ENCODE peak calls at places on chromosomes 1 and 21, in four cellular contexts. S, D, P and E are unnamed samples.

GRCh38 chr1:77354996-77355395 is 73.2 kb downstream of the AK5 start:
- DNase-seq in S (no peak), P (no peak), D (no peak), E (no peak)

GRCh38 chr1:155569988-155570592 is 7.5 kb upstream of the ASH1L start:
- DNase-seq in D (no peak), P (peak; percentile 34), S (no peak), E (no peak)

GRCh38 chr21:34941162-34941561 is 107.9 kb downstream of the RUNX1 start:
- DNase-seq in P (no peak), S (no peak), D (no peak), E (no peak)

GRCh38 chr1:188904201-188904600 is 1573.5 kb downstream of the BRINP3 start:
- DNase-seq in D (no peak), S (no peak), P (no peak), E (no peak)

GRCh38 chr1:192022839-192023238 is 135.4 kb upstream of the RGS18 start:
- DNase-seq in S (no peak), D (no peak), P (no peak), E (no peak)

GRCh38 chr1:61455400-61455799 is 269.5 kb downstream of the TM2D1 start:
- DNase-seq in P (no peak), D (no peak), S (no peak), E (no peak)

GRCh38 chr1:169487561-169487960 is 1.8 kb upstream of the SLC19A2 start:
- DNase-seq in D (no peak), S (no peak), P (no peak), E (no peak)

GRCh38 chr1:53593758-53594380 is 134.7 kb downstream of the DMRTB1 start:
- DNase-seq in D (peak; percentile 74), P (peak; percentile 71), S (peak; percentile 53), E (no peak)

GRCh38 chr1:22639286-22639685 is 2.9 kb downstream of the C1QA start:
- DNase-seq in S (no peak), P (peak; percentile 77), D (peak; percentile 70), E (no peak)

GRCh38 chr1:209063816-209064664 is 519.5 kb upstream of the CAMK1G start:
- DNase-seq in S (peak; percentile 32), D (no peak), P (no peak), E (no peak)

GRCh38 chr1:153260980-153261792 is 1.7 kb downstream of the LORICRIN start:
- DNase-seq in S (peak; percentile 69), P (no peak), D (no peak), E (no peak)

GRCh38 chr1:47443530-47444316 is 5.9 kb downstream of the FOXD2 start:
- DNase-seq in P (no peak), D (no peak), S (peak; percentile 23), E (no peak)

GRCh38 chr1:152842556-152842955 is at the start of gene LCE6A:
- DNase-seq in D (no peak), S (no peak), P (no peak), E (no peak)

GRCh38 chr1:110672001-110672752 is 2.6 kb downstream of the KCNA3 start:
- DNase-seq in S (peak; percentile 83), D (no peak), P (peak; percentile 22), E (no peak)

GRCh38 chr1:12630946-12631540 is 12.8 kb upstream of the AADACL4 start:
- DNase-seq in S (no peak), P (no peak), D (no peak), E (no peak)

GRCh38 chr1:87508247-87508646 is 179.6 kb downstream of the LMO4 start:
- DNase-seq in D (no peak), P (no peak), S (no peak), E (no peak)

GRCh38 chr1:1432951-1433803 is 2.3 kb upstream of the VWA1 start:
- DNase-seq in S (peak; percentile 39), D (no peak), P (peak; percentile 84), E (peak; percentile 94)

GRCh38 chr1:13662498-13662897 is 37.5 kb upstream of the PRDM2 start:
- DNase-seq in S (no peak), D (no peak), P (no peak), E (no peak)

GRCh38 chr1:65955503-65955902 is 162.8 kb downstream of the PDE4B start:
- DNase-seq in P (no peak), S (no peak), D (no peak), E (no peak)

GRCh38 chr1:101124405-101124804 is 98.8 kb upstream of the DPH5 start:
- DNase-seq in S (no peak), P (no peak), D (no peak), E (peak; percentile 9)

DNA sequence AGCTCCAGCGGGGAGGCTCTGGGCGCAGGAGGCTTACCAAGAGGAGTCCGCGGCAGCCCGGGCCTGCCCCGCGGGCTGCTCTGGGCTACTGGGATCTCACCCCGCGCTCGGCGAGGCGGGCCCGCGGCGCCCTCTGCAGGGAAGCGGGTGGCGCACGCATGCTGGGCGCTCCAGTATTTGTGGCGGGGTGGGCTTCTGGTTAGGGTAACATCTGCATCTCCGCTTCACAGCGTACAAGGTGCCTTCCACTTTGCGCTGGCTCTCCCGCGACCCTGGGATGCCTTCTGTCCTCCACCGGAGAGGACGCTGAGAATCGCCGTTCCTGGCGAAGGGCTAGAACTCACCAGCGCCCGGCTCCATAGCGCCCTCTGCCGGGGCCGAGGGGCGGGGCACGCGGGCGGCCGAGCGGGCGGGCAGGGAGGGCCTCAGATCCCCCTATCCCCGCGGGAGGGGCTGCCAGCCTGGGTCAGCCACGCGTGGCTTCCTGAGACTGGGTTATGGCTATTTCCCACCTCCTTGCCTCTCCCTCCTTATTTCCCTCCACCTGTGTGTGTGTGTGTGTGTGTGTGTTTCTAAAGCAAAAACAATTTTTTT is 46.6 kb upstream of the CTBS start:
- DNase-seq in S (peak; percentile 94), P (peak; percentile 90), D (peak; percentile 63), E (peak; percentile 44)
- TF ChIP-seq JUND in S (no peak), P (no peak), D (peak; percentile 5), E (no peak)

GRCh38 chr1:225861834-225862580 is 20.2 kb downstream of the TMEM63A start:
- DNase-seq in D (no peak), S (no peak), P (no peak), E (no peak)
- TF ChIP-seq JUND in D (no peak), S (no peak), P (no peak), E (no peak)

GRCh38 chr1:216015116-216015515 is 408.1 kb downstream of the USH2A start:
- DNase-seq in S (no peak), D (no peak), P (no peak), E (no peak)
- TF ChIP-seq JUND in S (no peak), D (no peak), P (no peak), E (no peak)

GRCh38 chr21:44947930-44948331 is 8.1 kb downstream of the SLX9 start:
- DNase-seq in D (no peak), P (no peak), S (no peak), E (no peak)
- TF ChIP-seq JUND in D (no peak), P (no peak), S (no peak), E (no peak)

GRCh38 chr1:168243636-168244212 is 17.9 kb downstream of the SFT2D2 start:
- DNase-seq in P (no peak), S (no peak), D (no peak), E (no peak)
- TF ChIP-seq JUND in P (no peak), S (no peak), D (no peak), E (no peak)

DNA sequence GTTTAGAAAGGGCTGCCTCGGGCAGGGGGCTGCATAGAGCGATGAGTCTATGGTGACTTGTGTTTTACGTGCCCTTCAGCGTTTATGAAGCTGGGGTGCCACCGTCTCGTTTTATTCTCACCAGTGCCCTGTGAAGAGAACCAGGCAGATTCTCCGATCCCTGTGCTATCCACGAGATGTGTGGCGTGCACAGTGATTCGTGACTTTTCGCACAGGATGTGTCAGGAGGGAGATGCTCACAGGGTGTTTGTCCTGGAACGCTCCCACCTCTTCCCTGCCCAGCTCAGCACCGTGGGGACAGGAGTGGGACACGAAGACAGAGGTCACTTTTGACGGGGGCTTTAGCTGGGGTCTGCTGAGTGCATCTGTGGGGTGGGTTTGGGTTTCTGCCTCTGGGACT is 54.9 kb upstream of the AJAP1 start:
- DNase-seq in S (no peak), P (no peak), D (no peak), E (no peak)
- TF ChIP-seq JUND in S (no peak), P (no peak), D (no peak), E (no peak)

GRCh38 chr1:31706384-31707058 is 2.7 kb upstream of the COL16A1 start:
- DNase-seq in S (peak; percentile 85), P (no peak), D (no peak), E (no peak)

GRCh38 chr1:31704261-31705079 is 653 bp upstream of the COL16A1 start:
- DNase-seq in P (no peak), D (no peak), S (peak; percentile 18), E (peak; percentile 56)

GRCh38 chr1:31703431-31704260 is at the start of gene COL16A1:
- DNase-seq in P (peak; percentile 36), S (peak; percentile 85), D (no peak), E (no peak)

GRCh38 chr1:31702836-31703404 is 897 bp downstream of the COL16A1 start:
- DNase-seq in S (peak; percentile 49), P (no peak), D (no peak), E (no peak)

DNA sequence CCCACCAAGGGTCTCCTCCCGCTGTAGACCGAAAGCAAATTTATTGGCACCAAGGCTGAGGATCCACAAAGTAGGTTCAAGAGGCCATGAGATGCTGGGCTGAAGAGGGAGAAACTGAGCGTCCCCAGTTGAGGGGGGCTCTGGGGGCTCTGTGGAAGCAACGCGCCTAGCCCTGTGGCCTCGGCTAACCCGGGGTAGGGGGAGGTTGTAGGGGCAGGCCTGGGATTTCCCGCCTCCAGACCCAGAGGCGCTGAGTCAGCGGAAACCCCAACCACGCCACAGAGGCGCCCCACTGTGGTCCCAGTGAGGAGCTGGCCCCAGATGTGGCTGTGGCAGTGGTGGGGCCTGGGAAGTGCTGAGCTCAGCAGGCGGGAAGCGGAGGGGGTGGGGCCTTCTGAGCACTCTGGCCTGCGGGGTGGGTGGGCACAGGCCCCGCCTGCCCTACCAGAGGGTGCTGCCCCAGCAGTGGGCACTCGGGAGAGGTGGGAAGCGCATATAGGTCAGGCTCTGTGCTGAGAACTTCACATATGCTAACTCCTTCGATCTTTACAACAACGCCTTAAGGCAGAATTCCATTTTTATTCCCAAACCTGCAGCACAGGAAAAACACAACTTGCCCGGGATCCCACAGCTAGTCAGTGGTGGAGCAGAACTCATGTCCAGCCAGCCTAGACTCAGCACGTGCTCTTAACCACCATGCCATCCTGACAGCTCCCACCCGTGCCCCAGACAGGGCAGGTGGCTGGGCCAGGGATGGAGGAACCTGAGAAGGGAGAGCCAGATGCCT is 1.5 kb upstream of the COL16A1 start:
- DNase-seq in P (peak; percentile 92), S (peak; percentile 62), D (no peak), E (peak; percentile 72)
- TF ChIP-seq JUND in P (peak; percentile 84), S (no peak), D (no peak), E (no peak)

GRCh38 chr1:205144751-205145150 is 23.0 kb upstream of the RBBP5 start:
- DNase-seq in S (no peak), D (no peak), P (no peak), E (peak; percentile 26)

GRCh38 chr1:205142105-205142475 is 20.3 kb upstream of the RBBP5 start:
- DNase-seq in P (no peak), S (no peak), D (no peak), E (no peak)

GRCh38 chr1:205141236-205142104 is 19.7 kb upstream of the RBBP5 start:
- DNase-seq in S (peak; percentile 67), P (peak; percentile 79), D (peak; percentile 57), E (peak; percentile 65)

GRCh38 chr1:205147191-205147590 is 25.4 kb upstream of the RBBP5 start:
- DNase-seq in D (no peak), S (no peak), P (no peak), E (no peak)

GRCh38 chr1:205144046-205144720 is 22.4 kb upstream of the RBBP5 start:
- DNase-seq in P (no peak), D (no peak), S (no peak), E (no peak)
- TF ChIP-seq JUND in P (no peak), D (no peak), S (no peak), E (no peak)